ENCODE peak calls at places on chromosomes 1 and 21, in ten cellular contexts. Z, T, X, W, R, U, G, O, Y and H are unnamed samples.
A peak's percentile ranks its signal among the peaks of the same experiment; 100 is the strongest.

GRCh38 chr1:199033709-199034108 is 394.9 kb downstream of the PTPRC start:
- DNase-seq in T (no peak), R (no peak), O (no peak), G (no peak), W (no peak), X (no peak), Z (no peak), U (no peak), Y (no peak), H (no peak)

GRCh38 chr1:156914440-156914856 is 6.0 kb upstream of the LRRC71 start:
- DNase-seq in R (no peak), O (no peak), G (peak; percentile 59), T (peak; percentile 59), Y (no peak), X (no peak), U (no peak), W (no peak), Z (no peak), H (no peak)

GRCh38 chr1:54442185-54442584 is 36.0 kb upstream of the SSBP3 start:
- DNase-seq in X (no peak), G (no peak), W (no peak), Z (no peak), U (no peak), T (no peak), Y (no peak), O (no peak), R (no peak), H (no peak)

GRCh38 chr1:24872446-24872845 is 57.6 kb downstream of the RUNX3 start:
- DNase-seq in T (no peak), R (no peak), G (no peak), U (no peak), Y (no peak), O (no peak), Z (no peak), W (no peak), X (no peak), H (no peak)

GRCh38 chr1:64135501-64136245 is 67.8 kb upstream of the UBE2U start:
- DNase-seq in Z (no peak), O (no peak), W (no peak), X (no peak), T (no peak), U (no peak), Y (no peak), R (no peak), G (no peak), H (no peak)

GRCh38 chr21:28723666-28724065 is 269.0 kb downstream of the LTN1 start:
- DNase-seq in U (no peak), O (no peak), R (no peak), G (no peak), T (no peak), Z (no peak), X (no peak), W (no peak), Y (no peak), H (no peak)

GRCh38 chr1:92538048-92538412 is 51.3 kb upstream of the GFI1 start:
- DNase-seq in X (no peak), O (no peak), G (no peak), Z (peak; percentile 32), R (no peak), T (peak; percentile 15), U (no peak), Y (no peak), W (no peak), H (no peak)

GRCh38 chr1:210325026-210325670 is 3.6 kb upstream of the HHAT start:
- DNase-seq in Z (no peak), T (no peak), O (no peak), R (no peak), U (no peak), G (no peak), Y (no peak), X (no peak), W (no peak), H (no peak)

GRCh38 chr1:85184245-85184644 is 16.6 kb downstream of the SYDE2 start:
- DNase-seq in W (no peak), Z (no peak), X (no peak), R (no peak), U (no peak), O (no peak), T (no peak), Y (no peak), G (no peak), H (no peak)

GRCh38 chr1:94048413-94049164 is 72.4 kb downstream of the ABCA4 start:
- DNase-seq in T (no peak), Z (no peak), X (no peak), U (no peak), Y (no peak), W (no peak), R (no peak), G (no peak), O (no peak), H (no peak)

GRCh38 chr1:69700770-69701169 is 133.0 kb downstream of the LRRC7 start:
- DNase-seq in U (no peak), R (peak; percentile 0), Z (no peak), T (peak; percentile 19), X (no peak), G (peak; percentile 20), O (peak; percentile 60), W (no peak), Y (peak; percentile 22), H (no peak)

GRCh38 chr1:226622012-226622411 is 73.4 kb downstream of the STUM start:
- DNase-seq in W (no peak), R (no peak), X (no peak), Z (no peak), O (no peak), T (no peak), U (no peak), G (no peak), Y (no peak), H (no peak)

GRCh38 chr1:18645172-18646090 is 14.8 kb downstream of the PAX7 start:
- DNase-seq in U (no peak), G (no peak), Z (no peak), W (no peak), O (no peak), X (no peak), T (no peak), Y (no peak), R (no peak), H (no peak)

GRCh38 chr1:110440877-110441276 is 10.1 kb upstream of the PROK1 start:
- DNase-seq in R (no peak), U (no peak), T (peak; percentile 68), Y (no peak), X (no peak), Z (no peak), W (no peak), G (no peak), O (peak; percentile 43), H (no peak)

GRCh38 chr1:212613440-212614335 is 5.1 kb downstream of the ATF3 start:
- DNase-seq in W (no peak), X (no peak), O (no peak), G (no peak), R (no peak), Y (no peak), U (no peak), T (peak; percentile 74), Z (no peak), H (no peak)

GRCh38 chr21:18285379-18285778 is 40.7 kb downstream of the CHODL start:
- DNase-seq in X (no peak), T (no peak), W (no peak), Z (no peak), Y (no peak), R (no peak), O (no peak), U (no peak), G (no peak), H (no peak)

GRCh38 chr1:8646996-8647395 is 170.4 kb downstream of the RERE start:
- DNase-seq in W (no peak), U (no peak), Z (no peak), X (no peak), Y (no peak), G (no peak), O (no peak), T (no peak), R (no peak), H (no peak)

GRCh38 chr1:12549460-12550349 is 68.3 kb downstream of the DHRS3 start:
- DNase-seq in T (peak; percentile 87), U (peak; percentile 72), R (no peak), W (no peak), Y (no peak), G (no peak), O (peak; percentile 86), Z (no peak), X (peak; percentile 60), H (no peak)

GRCh38 chr1:84300991-84301758 is at the start of gene SAMD13:
- DNase-seq in T (peak; percentile 65), W (no peak), U (peak; percentile 87), X (no peak), Z (peak; percentile 53), Y (peak; percentile 93), G (peak; percentile 83), O (peak; percentile 67), R (peak; percentile 75), H (peak; percentile 21)